ENCODE peak calls at places on chromosome 15, in seven cellular contexts. E is brain microvascular endothelial cell, U is A549, N is esophagus squamous epithelium, I is aorta, L is mammary epithelial cell, P is caudate nucleus. O is an unnamed sample.

GRCh38 chr15:60787737-60788513 is 309.0 kb upstream of the ICE2 start:
- DNase-seq in E (peak), I (no peak), N (no peak), U (no peak), L (no peak), P (no peak), O (peak)

GRCh38 chr15:75410196-75410595 is 41.3 kb downstream of the SIN3A start:
- DNase-seq in U (no peak), P (no peak), L (no peak), N (no peak), I (no peak), E (no peak), O (no peak)

GRCh38 chr15:41493205-41493901 is at the start of gene ITPKA:
- DNase-seq in L (peak), N (no peak), U (peak), I (peak), E (peak), P (no peak), O (peak)

GRCh38 chr15:73210630-73211029 is 158.1 kb downstream of the HCN4 start:
- DNase-seq in L (no peak), P (no peak), N (no peak), I (no peak), U (no peak), E (no peak), O (no peak)

GRCh38 chr15:101183226-101183925 is 68.5 kb downstream of the CHSY1 start:
- DNase-seq in U (no peak), E (no peak), N (no peak), L (no peak), P (no peak), I (no peak), O (no peak)

GRCh38 chr15:74383695-74384565 is 16.5 kb upstream of the CYP11A1 start:
- DNase-seq in U (no peak), N (no peak), P (no peak), L (peak), I (peak), E (no peak), O (peak)

GRCh38 chr15:98649996-98650870 is 1.9 kb downstream of the IGF1R start:
- DNase-seq in P (no peak), I (peak), L (peak), N (no peak), U (no peak), E (no peak), O (no peak)

GRCh38 chr15:56496635-56497034 is 31.7 kb upstream of the MNS1 start:
- DNase-seq in I (no peak), U (peak), N (no peak), L (peak), E (peak), P (no peak), O (peak)

GRCh38 chr15:81316267-81316666 is 7.7 kb downstream of the STARD5 start:
- DNase-seq in I (no peak), P (no peak), L (no peak), E (no peak), U (no peak), N (no peak), O (no peak)

GRCh38 chr15:32688151-32688639 is 29.6 kb upstream of the GREM1 start:
- DNase-seq in U (peak), P (no peak), L (peak), N (no peak), I (no peak), E (peak), O (no peak)
- H3K27ac ChIP-seq in U (peak), P (no peak), L (peak), N (no peak), I (no peak), E (peak), O (peak)

GRCh38 chr15:69082556-69082955 is 68.1 kb downstream of the NOX5 start:
- DNase-seq in U (no peak), E (peak), L (peak), N (no peak), P (no peak), I (no peak), O (no peak)

GRCh38 chr15:69085325-69086081 is 71.0 kb downstream of the NOX5 start:
- DNase-seq in U (no peak), E (no peak), N (no peak), P (no peak), I (no peak), L (no peak), O (no peak)

GRCh38 chr15:69082041-69082502 is 67.6 kb downstream of the NOX5 start:
- DNase-seq in U (no peak), N (no peak), P (no peak), I (no peak), L (peak), E (peak), O (no peak)

GRCh38 chr15:69086427-69087205 is 72.1 kb downstream of the NOX5 start:
- DNase-seq in N (no peak), L (peak), P (no peak), E (no peak), I (no peak), U (no peak), O (no peak)

GRCh38 chr15:69084404-69085030 is 70.0 kb downstream of the NOX5 start:
- DNase-seq in L (no peak), E (no peak), U (no peak), N (no peak), I (no peak), P (no peak), O (no peak)
- H3K27ac ChIP-seq in L (no peak), E (no peak), U (no peak), N (no peak), I (no peak), P (no peak), O (no peak)

DNA sequence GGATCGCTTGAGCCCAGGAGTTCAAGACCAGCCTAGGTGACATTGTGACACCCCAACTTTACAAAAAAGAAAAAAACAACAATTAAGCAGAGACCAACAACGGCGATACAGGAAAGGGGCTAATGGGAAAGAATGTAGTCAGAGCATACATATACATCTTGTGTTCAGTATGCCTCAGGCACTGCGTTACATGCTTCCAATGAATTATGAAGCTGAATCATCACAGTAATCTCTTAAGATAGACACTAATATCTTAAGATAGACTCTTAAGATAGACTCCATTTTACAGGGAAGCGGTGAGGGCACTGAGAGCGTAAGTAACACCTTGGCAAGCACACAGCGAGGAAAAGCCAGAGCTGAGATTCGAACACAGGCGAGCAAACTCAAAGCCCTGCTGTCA is 6.1 kb upstream of the LDHAL6B start:
- DNase-seq in E (no peak), P (no peak), L (no peak), I (no peak), U (no peak), N (no peak), O (peak)
- H3K27ac ChIP-seq in E (peak), P (no peak), L (no peak), I (no peak), U (peak), N (no peak), O (peak)

DNA sequence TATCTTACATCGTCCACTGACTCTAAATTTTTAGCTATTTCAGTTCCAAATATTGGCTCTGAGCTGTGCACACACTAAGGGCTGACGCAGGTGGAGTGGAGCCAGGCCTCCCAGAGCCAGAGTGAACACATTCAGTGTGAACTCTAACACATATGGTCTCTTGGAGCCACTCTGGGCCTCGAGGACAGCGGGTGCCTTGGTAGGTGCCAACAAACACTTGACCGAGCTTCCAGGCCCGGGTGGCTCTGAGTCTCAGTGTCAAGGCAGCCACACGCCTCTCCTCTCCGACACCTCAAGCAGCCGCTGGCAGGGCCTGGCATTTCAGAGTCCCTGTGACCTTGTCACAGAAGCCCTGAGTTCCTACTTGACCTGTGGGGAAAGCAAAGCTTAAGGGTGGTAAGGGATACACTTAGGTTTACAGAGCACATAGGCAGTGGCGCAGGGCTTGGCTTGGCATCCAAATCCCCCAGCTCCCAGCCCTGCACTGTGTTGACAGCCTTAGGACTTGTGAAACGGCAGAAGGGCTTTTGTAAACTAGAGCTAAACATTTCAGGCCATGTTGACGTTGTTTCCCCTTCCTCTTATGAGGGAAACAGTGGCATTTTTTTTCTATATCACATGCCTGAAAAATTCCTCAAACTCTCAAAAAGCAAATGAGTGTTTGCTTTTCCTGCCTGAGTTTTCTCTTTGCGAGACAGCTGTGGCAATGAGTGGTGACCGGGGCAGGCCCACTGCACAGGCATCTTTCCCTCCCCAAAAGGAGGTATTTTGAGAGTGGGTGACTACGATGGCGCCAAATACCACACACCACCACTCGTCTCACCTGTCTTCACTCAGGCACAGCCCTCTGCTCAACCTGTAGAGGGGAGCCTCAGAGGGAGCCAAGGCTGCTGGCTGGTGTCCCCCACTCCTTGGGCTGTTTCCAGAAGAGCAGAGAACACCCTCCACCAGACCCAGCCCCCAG is 60.8 kb downstream of the DAPK2 start:
- DNase-seq in N (no peak), L (no peak), I (peak), P (no peak), E (no peak), U (no peak), O (no peak)
- H3K27ac ChIP-seq in N (no peak), L (no peak), I (peak), P (no peak), E (no peak), U (no peak), O (no peak)

DNA sequence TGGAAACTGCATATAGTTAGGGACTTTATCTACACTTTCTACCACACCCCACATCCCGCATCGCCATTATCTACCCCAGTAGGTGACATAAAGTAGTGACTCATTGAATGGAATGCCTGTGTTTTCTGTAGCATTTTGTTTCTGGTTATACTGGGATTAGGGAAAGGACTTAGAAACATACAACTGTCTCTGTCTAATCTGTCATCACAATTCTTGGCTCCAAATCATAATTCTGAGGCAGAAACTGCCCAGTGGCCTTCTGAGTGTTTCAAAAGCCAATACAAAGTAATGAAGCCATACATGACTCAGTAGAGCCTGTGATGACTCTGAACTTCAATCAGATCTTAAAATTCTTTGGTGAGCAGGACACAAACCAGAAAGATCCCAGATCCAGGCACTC is 115.7 kb upstream of the CHRM5 start:
- DNase-seq in E (peak), U (peak), I (no peak), N (no peak), P (no peak), L (peak), O (peak)
- H3K27ac ChIP-seq in E (peak), U (no peak), I (no peak), N (no peak), P (no peak), L (no peak), O (no peak)

GRCh38 chr15:89248584-89248983 is 4.8 kb downstream of the FANCI start:
- DNase-seq in L (no peak), U (no peak), I (no peak), P (no peak), E (no peak), N (no peak), O (no peak)

GRCh38 chr15:89247441-89247840 is 3.7 kb downstream of the FANCI start:
- DNase-seq in I (no peak), N (no peak), P (no peak), U (no peak), E (no peak), L (no peak), O (no peak)

GRCh38 chr15:89243046-89243690 is 611 bp upstream of the FANCI start:
- DNase-seq in U (no peak), I (no peak), N (no peak), P (no peak), E (no peak), L (no peak), O (no peak)

GRCh38 chr15:89243691-89244511 is at the start of gene FANCI:
- DNase-seq in L (peak), I (peak), P (peak), U (peak), N (peak), E (peak), O (peak)

DNA sequence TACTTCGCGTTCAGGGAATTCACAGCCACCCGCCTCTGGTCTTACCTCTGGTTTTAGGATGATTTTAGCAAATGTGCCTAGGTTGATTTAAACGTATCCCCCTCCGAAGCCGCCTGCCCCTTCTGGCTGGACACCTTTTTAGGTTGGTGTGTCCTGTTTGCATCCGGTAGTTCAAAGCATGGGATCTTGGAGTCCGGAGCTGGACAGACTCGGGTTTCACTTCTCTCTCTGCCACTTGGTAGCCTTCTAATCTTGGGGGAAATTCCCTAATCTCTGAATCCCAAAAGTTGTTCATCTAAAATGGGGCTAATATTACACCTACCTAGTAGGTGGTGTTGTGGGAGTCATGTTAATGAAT is 712 bp downstream of the FANCI start:
- DNase-seq in U (no peak), P (no peak), E (no peak), I (no peak), L (no peak), N (no peak), O (peak)
- H3K27ac ChIP-seq in U (peak), P (no peak), E (no peak), I (no peak), L (peak), N (peak), O (peak)

DNA sequence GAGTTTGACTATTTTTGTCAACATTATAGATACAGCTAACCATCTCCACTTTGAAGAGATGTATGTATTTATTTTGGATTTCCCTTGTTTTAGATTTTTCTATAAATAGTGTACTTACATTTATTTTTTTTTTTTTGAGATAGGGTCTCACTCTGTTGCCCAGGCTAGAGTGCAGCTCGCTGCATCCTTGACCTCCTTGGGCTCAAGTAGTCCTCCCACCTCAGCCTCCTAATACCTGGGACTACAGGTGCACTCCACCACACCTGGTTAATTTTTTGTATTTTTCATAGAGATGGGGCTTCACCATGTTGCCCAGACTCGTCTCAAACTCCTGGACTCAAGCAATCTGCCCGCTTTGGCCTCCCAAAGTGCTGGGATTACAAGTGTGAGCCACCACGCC is 55.3 kb upstream of the TRPM1 start:
- DNase-seq in L (no peak), U (no peak), E (no peak), N (no peak), P (no peak), I (no peak), O (no peak)
- H3K27ac ChIP-seq in L (no peak), U (no peak), E (no peak), N (no peak), P (no peak), I (no peak), O (no peak)